ENCODE peak calls at places on chromosome 14, in four cellular contexts. Z, R, E and I are unnamed samples.

GRCh38 chr14:39025810-39026627 is 77.0 kb downstream of the SEC23A start:
- DNase-seq in R (no peak), E (no peak), Z (no peak), I (no peak)

GRCh38 chr14:65565948-65566347 is 153.4 kb downstream of the FUT8 start:
- DNase-seq in Z (no peak), R (no peak), E (no peak), I (no peak)

GRCh38 chr14:91332448-91333059 is 85.1 kb downstream of the CCDC88C start:
- DNase-seq in E (no peak), R (no peak), Z (peak), I (no peak)

GRCh38 chr14:37668646-37669045 is 73.2 kb downstream of the TTC6 start:
- DNase-seq in R (no peak), Z (no peak), E (no peak), I (no peak)

GRCh38 chr14:71693373-71693772 is 238.9 kb upstream of the RGS6 start:
- DNase-seq in E (no peak), Z (no peak), R (no peak), I (no peak)

GRCh38 chr14:50944647-50945413 is 547 bp upstream of the PYGL start:
- DNase-seq in R (peak), Z (peak), E (peak), I (no peak)

GRCh38 chr14:33512201-33512600 is 438.7 kb downstream of the EGLN3 start:
- DNase-seq in E (no peak), R (no peak), Z (no peak), I (no peak)

GRCh38 chr14:80491131-80491530 is 279.8 kb upstream of the DIO2 start:
- DNase-seq in E (no peak), R (peak), Z (no peak), I (no peak)

GRCh38 chr14:36478782-36479181 is 41.2 kb downstream of the NKX2-1 start:
- DNase-seq in Z (no peak), R (no peak), E (no peak), I (peak)

GRCh38 chr14:91554535-91555332 is 44.6 kb upstream of the PPP4R3A start:
- DNase-seq in E (no peak), R (no peak), Z (no peak), I (no peak)

GRCh38 chr14:96030136-96030760 is 8.9 kb upstream of the C14orf132 start:
- DNase-seq in E (no peak), Z (no peak), R (no peak), I (no peak)

GRCh38 chr14:84247693-84248092 is 1282.3 kb upstream of the FLRT2 start:
- DNase-seq in R (no peak), E (no peak), Z (no peak), I (no peak)

GRCh38 chr14:90087433-90087832 is 25.6 kb downstream of the KCNK13 start:
- DNase-seq in Z (no peak), R (no peak), E (no peak), I (no peak)

GRCh38 chr14:58002618-58003017 is 136.7 kb upstream of the SLC35F4 start:
- DNase-seq in R (no peak), Z (no peak), E (no peak), I (no peak)

GRCh38 chr14:25836647-25837046 is 761.2 kb downstream of the NOVA1 start:
- DNase-seq in Z (no peak), E (no peak), R (no peak), I (no peak)

GRCh38 chr14:25837431-25837950 is 760.3 kb downstream of the NOVA1 start:
- DNase-seq in R (no peak), E (no peak), Z (no peak), I (no peak)

GRCh38 chr14:25828562-25828961 is 769.3 kb downstream of the NOVA1 start:
- DNase-seq in Z (no peak), E (no peak), R (no peak), I (no peak)

DNA sequence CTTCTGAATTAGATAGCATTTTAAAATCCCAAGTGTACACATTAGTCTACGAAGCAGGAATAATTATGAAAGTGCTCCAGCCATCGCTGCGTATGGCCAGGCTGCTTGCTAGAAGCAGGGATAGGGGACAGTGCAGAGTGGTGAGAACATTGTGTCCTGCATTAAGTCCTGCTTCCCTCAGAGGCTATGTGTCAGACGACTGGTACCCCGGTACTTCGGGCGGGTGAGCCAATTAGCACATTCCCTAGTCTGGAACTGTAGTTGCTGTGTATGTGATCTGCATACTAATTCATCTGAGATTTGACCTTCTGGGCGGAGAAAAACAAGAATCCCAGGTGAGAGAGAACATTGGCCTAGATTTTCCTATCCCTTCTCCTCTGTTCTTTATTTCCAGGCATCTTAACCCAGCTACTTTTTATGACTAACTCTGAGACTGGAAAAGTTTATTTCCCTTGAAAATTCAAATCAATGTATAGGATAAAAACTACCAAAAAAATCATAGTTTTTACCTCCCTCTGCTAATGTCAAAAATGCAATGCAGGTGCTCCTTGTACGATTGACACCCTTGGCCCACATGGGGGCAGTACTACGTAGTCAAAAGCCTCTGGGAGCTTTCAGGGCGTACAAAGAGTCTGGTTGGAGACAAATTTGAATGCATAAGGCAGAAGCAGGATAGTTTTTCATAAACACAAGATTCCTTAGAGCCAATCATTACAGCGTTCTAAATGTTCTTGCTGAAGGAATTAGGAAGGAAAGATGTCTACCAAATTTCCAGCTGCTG is 764.3 kb downstream of the NOVA1 start:
- DNase-seq in E (no peak), R (no peak), Z (peak), I (no peak)
- TF ChIP-seq CTCF in E (no peak), R (no peak), Z (no peak), I (peak)

DNA sequence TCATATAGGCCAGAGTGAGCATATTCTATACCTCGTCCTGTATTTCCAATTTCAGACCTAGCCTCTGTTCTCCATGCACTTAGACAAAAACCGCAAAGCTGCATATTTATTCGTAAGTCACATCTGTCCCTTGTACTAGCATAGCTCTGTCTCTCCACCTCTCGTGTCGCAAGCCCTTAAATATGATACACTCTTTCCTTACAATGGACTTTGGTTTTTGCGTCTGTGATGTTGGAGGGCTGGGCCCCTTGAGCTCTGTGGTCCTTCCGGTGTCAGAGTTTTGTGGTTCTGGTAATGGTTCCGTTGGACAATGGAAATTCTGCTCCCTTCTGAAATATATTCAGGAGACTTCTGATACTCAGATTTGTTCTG is 11.3 kb downstream of the PRKCH start:
- DNase-seq in Z (no peak), E (no peak), R (no peak), I (no peak)
- H3K4me3 ChIP-seq in Z (no peak), E (no peak), R (no peak), I (no peak)

DNA sequence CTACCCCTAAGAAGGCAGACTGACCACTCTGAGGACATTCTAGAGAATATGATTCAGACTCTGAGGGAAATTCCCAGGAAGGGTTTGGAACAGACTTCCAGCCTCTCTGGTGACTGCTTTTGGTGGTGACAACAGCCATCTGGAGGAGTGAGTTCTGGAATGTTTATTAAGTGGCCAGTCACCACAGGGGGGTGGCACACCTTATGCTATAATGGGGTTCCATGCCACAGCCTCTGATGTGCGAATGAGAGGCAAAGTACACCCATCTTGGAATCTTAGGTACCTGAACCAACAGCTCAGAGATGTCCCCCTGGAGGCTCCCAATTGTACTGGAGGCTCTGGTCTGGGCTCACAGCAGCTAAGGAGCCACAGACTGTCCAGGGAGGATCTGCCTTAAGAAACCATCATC is 9.5 kb upstream of the TINF2 start:
- DNase-seq in E (no peak), R (no peak), Z (no peak), I (no peak)
- TF ChIP-seq CTCF in E (no peak), R (no peak), Z (no peak), I (no peak)

GRCh38 chr14:20610002-20610765 is 19.0 kb upstream of the RNASE12 start:
- DNase-seq in R (peak), E (peak), Z (peak), I (no peak)

GRCh38 chr14:20613094-20614037 is 22.2 kb upstream of the RNASE12 start:
- DNase-seq in R (peak), E (peak), Z (peak), I (peak)

GRCh38 chr14:20611277-20611676 is 20.1 kb upstream of the RNASE12 start:
- DNase-seq in R (no peak), Z (no peak), E (no peak), I (no peak)

GRCh38 chr14:20614038-20614840 is 23.1 kb upstream of the RNASE12 start:
- DNase-seq in E (peak), Z (no peak), R (no peak), I (no peak)

GRCh38 chr14:20612403-20612802 is 21.2 kb upstream of the RNASE12 start:
- DNase-seq in Z (no peak), R (no peak), E (no peak), I (no peak)
- H3K4me3 ChIP-seq in Z (no peak), R (no peak), E (no peak), I (no peak)

DNA sequence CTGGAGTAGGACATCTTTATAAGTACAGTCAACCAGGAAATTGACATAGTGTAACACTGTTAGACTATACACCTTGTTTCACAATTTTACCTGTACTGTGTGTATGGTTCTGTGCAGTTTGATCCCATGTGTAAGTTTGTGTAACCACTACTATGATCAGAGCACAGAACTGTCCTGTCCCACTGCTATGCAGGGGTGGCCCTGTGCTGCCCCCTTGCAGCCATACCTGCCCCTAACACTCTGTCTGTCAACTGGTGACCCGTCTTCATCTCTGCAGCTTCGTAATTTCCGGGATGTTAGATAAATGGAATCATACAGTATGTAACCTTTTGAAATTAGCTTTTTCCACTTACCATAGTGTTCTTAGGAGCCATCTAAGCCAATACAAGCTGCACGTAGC is 58.7 kb upstream of the RD3L start:
- DNase-seq in R (no peak), Z (no peak), E (no peak), I (no peak)
- TF ChIP-seq CTCF in R (peak), Z (no peak), E (no peak), I (peak)

DNA sequence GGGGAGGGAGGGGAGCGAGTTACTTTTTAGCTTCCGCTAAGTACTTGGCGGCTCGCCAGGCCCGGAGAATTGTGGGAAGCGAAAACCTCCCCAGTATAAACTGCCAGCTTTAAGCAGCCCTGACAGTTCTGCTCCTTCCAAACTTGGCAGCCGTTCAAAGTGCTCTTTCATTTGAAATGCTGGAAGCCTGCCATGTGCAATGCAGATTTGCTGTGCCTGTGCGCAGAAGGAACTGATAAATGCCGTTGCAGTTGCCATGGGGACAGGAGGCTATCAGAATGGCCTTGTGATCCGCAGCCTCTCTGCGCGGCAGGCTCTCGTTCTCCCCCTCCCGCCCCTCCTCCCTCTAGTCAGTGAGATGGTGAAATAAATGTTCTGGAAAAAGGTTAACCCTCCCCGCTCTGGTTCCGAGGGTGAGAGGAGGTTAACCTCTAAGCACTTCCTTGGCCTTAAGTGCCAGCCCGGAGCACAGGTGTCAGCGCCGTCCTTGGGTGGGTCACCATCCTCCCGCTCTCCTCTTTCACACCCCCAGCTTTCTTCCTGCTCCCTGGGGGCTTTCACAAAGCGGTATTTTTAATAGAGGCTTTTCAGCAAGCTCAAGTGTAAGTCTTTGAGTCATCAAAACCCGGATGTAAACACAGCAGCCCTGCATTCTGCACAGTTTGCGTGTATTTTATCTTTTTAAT is 11.9 kb upstream of the IRF2BPL start:
- DNase-seq in R (peak), E (peak), Z (peak), I (peak)
- H3K4me3 ChIP-seq in R (peak), E (peak), Z (no peak), I (peak)

GRCh38 chr14:22163051-22163450 is 426.0 kb downstream of the DAD1 start:
- DNase-seq in E (no peak), Z (no peak), R (no peak), I (no peak)
- TF ChIP-seq CTCF in E (no peak), Z (no peak), R (no peak), I (peak)

GRCh38 chr14:30528119-30528518 is 30.8 kb upstream of the G2E3 start:
- DNase-seq in Z (no peak), R (no peak), E (no peak), I (no peak)

GRCh38 chr14:30532264-30532663 is 26.7 kb upstream of the G2E3 start:
- DNase-seq in Z (no peak), R (no peak), E (no peak), I (no peak)

GRCh38 chr14:30525833-30526232 is 33.1 kb upstream of the G2E3 start:
- DNase-seq in E (no peak), R (no peak), Z (no peak), I (no peak)

GRCh38 chr14:30527196-30527595 is 31.8 kb upstream of the G2E3 start:
- DNase-seq in R (no peak), E (no peak), Z (no peak), I (no peak)

GRCh38 chr14:30528778-30529642 is 29.9 kb upstream of the G2E3 start:
- DNase-seq in E (no peak), R (no peak), Z (no peak), I (no peak)
- H3K4me3 ChIP-seq in E (no peak), R (no peak), Z (no peak), I (no peak)